ENCODE peak calls at places on chromosomes 5 and 9, in ten cellular contexts. K, C, D, G, J, V, P, O, F and A are unnamed samples.

GRCh38 chr9:128007566-128008138 is 26.9 kb upstream of the EEIG1 start:
- DNase-seq in K (peak; percentile 55), C (peak; percentile 23), D (no peak), G (no peak), J (peak; percentile 63), V (peak; percentile 96), P (peak; percentile 89), O (peak; percentile 75), F (peak; percentile 35), A (no peak)

GRCh38 chr9:83027153-83027867 is 35.6 kb downstream of the RASEF start:
- DNase-seq in K (no peak), C (no peak), D (peak; percentile 36), G (peak; percentile 61), J (peak; percentile 22), V (no peak), P (peak; percentile 83), O (no peak), F (no peak), A (no peak)

GRCh38 chr5:180790020-180790419 is 12.6 kb downstream of the MGAT1 start:
- DNase-seq in K (no peak), C (no peak), D (no peak), G (no peak), J (no peak), V (no peak), P (peak; percentile 64), O (no peak), F (peak; percentile 47), A (no peak)

GRCh38 chr9:34575775-34576592 is 13.5 kb downstream of the CNTFR start:
- DNase-seq in K (no peak), C (no peak), D (no peak), G (no peak), J (no peak), V (no peak), P (no peak), O (no peak), F (no peak), A (no peak)

GRCh38 chr5:148147415-148147814 is 20.9 kb upstream of the SPINK14 start:
- DNase-seq in K (no peak), C (no peak), D (no peak), G (no peak), J (no peak), V (no peak), P (no peak), O (no peak), F (peak; percentile 22), A (no peak)

GRCh38 chr5:152007556-152007955 is 82.9 kb upstream of the GLRA1 start:
- DNase-seq in K (no peak), C (no peak), D (no peak), G (no peak), J (no peak), V (no peak), P (no peak), O (peak; percentile 65), F (no peak), A (no peak)

GRCh38 chr9:77663754-77664153 is 15.6 kb upstream of the GNA14 start:
- DNase-seq in K (peak; percentile 60), C (no peak), D (no peak), G (peak; percentile 15), J (no peak), V (no peak), P (no peak), O (no peak), F (peak; percentile 67), A (no peak)

GRCh38 chr5:2538169-2538568 is 213.3 kb downstream of the IRX2 start:
- DNase-seq in K (no peak), C (no peak), D (no peak), G (no peak), J (no peak), V (no peak), P (no peak), O (peak; percentile 21), F (no peak), A (no peak)

GRCh38 chr5:132886064-132886823 is 12.8 kb downstream of the LEAP2 start:
- DNase-seq in K (no peak), C (no peak), D (no peak), G (no peak), J (no peak), V (no peak), P (no peak), O (no peak), F (no peak), A (no peak)

GRCh38 chr9:93415176-93415690 is 36.3 kb upstream of the FAM120A start:
- DNase-seq in K (no peak), C (no peak), D (no peak), G (no peak), J (no peak), V (no peak), P (no peak), O (no peak), F (no peak), A (no peak)

GRCh38 chr9:21964925-21965385 is 29.2 kb downstream of the CDKN2A start:
- DNase-seq in K (peak; percentile 38), C (no peak), D (no peak), G (no peak), J (no peak), V (peak; percentile 41), P (no peak), O (no peak), F (peak; percentile 55), A (no peak)

GRCh38 chr5:153489611-153490010 is 859 bp upstream of the GRIA1 start:
- DNase-seq in K (no peak), C (peak; percentile 18), D (no peak), G (no peak), J (no peak), V (no peak), P (no peak), O (no peak), F (no peak), A (no peak)
- H3K27ac ChIP-seq in K (no peak overlapping the region), C (no peak overlapping the region), D (no peak overlapping the region), G (no peak overlapping the region), J (no peak overlapping the region), V (no peak overlapping the region), P (no peak overlapping the region), O (no peak overlapping the region), F (no peak overlapping the region), A (no peak overlapping the region)

DNA sequence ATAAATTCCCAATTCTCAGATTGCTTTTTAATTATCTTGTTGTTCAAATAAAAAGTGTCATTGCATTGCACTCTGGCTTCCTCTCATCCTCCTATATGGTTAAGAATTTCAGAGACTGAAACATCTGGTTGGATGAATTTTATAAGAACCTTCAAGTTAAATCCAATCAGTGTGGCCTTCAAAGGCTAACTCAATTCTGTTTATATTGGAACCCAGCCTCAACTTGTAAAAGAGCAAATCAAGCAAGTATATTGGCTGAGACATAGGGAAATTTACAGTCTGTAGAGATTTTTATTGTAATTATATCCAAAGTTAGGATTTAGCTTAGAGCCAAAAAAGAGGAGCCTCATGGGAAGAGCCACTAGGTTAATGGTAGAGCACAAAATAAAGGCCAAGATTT is 159.9 kb upstream of the FER start:
- DNase-seq in K (no peak), C (no peak), D (no peak), G (no peak), J (no peak), V (no peak), P (no peak), O (no peak), F (no peak), A (no peak)
- H3K27ac ChIP-seq in K (no peak overlapping the region), C (no peak overlapping the region), D (no peak overlapping the region), G (no peak overlapping the region), J (no peak overlapping the region), V (no peak overlapping the region), P (no peak overlapping the region), O (no peak overlapping the region), F (no peak overlapping the region), A (no peak overlapping the region)

DNA sequence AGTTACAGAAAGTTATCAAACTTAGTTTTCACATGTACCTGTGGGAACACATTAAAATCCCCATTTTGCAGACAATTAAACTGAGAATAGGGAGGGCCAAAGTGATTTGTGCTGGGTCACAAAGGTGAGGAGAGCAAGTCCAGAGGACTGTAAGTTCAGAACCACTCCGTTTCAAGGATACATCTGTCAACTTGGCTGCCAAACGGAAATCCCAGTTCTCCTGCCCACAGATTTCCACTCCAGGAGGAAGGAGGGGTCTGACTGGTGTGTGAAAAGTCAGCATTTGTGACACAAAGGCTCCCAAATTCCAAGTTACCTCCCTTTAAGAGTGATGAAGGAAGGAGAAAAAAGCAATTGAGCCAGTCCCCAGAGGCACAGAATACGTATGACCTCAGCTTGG is 42.3 kb downstream of the PRELID2 start:
- DNase-seq in K (no peak), C (no peak), D (no peak), G (no peak), J (no peak), V (no peak), P (no peak), O (no peak), F (no peak), A (no peak)
- H3K27ac ChIP-seq in K (no peak overlapping the region), C (no peak overlapping the region), D (no peak overlapping the region), G (no peak overlapping the region), J (no peak overlapping the region), V (no peak overlapping the region), P (no peak overlapping the region), O (no peak overlapping the region), F (no peak overlapping the region), A (no peak overlapping the region)

GRCh38 chr9:133704711-133705181 is 33.4 kb downstream of the SARDH start:
- DNase-seq in K (no peak), C (no peak), D (no peak), G (no peak), J (no peak), V (no peak), P (no peak), O (no peak), F (no peak), A (no peak)

GRCh38 chr9:133703571-133704399 is 34.4 kb downstream of the SARDH start:
- DNase-seq in K (no peak), C (no peak), D (no peak), G (no peak), J (no peak), V (no peak), P (no peak), O (no peak), F (no peak), A (no peak)

GRCh38 chr9:133701981-133702797 is 36.0 kb downstream of the SARDH start:
- DNase-seq in K (no peak), C (peak; percentile 56), D (no peak), G (no peak), J (no peak), V (peak; percentile 69), P (no peak), O (no peak), F (peak; percentile 3), A (no peak)

GRCh38 chr9:133701321-133701980 is 36.7 kb downstream of the SARDH start:
- DNase-seq in K (no peak), C (no peak), D (no peak), G (no peak), J (no peak), V (peak; percentile 54), P (no peak), O (no peak), F (peak; percentile 4), A (no peak)

DNA sequence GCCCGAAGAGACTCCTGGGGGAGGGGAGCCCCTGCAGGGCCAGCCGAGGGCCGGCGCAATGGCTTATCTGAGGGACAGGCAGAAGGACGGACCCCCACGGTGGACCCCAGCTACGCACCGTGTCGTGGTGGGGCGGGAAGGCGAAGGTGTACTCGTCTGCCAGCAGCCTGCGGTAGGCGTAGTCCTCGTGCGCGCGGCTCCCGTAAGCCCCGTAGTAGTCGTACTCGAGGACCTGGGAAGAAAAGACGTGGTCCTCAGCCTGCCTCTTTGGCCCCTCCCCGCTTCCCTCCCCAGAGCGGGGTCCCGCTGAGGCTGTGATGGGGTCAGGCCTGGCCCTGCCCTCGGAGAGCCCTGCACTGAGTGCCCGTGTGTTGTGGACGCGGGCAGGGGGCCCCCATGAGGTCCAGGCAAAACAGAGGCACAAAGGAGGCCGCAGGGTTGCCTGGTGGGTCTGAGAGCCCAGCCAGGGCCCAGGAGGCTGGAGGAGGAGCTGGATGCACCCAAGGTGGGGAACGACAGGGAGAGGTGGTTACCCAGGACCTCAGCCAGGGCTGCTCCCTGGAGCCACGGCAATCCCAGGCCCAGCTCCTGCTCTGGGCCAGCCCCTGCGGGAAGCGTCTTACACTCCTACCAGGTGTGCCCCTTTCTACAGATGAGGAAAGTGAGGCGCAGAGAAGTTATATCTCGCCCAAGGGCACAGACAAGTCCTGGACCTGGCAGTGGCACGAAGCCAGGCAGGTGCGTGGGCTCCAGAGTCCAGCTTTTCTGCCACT is 35.2 kb downstream of the SARDH start:
- DNase-seq in K (no peak), C (no peak), D (no peak), G (no peak), J (no peak), V (no peak), P (no peak), O (no peak), F (no peak), A (no peak)
- H3K27ac ChIP-seq in K (peak overlapping the region; percentile 2), C (peak overlapping the region; percentile 42), D (no peak overlapping the region), G (no peak overlapping the region), J (no peak overlapping the region), V (no peak overlapping the region), P (no peak overlapping the region), O (no peak overlapping the region), F (no peak overlapping the region), A (no peak overlapping the region)